ENCODE peak calls at places on chromosomes 16 and 17, in six cellular contexts. E, C, X, K, F and D are unnamed samples.
A peak's percentile ranks its signal among the peaks of the same experiment; 100 is the strongest.

GRCh38 chr17:1413281-1413791 is 13.3 kb upstream of the YWHAE start:
- ATAC-seq in F (peak; percentile 69), K (peak; percentile 74), C (peak; percentile 17), X (peak; percentile 15), E (peak; percentile 82), D (peak; percentile 41)

GRCh38 chr17:57324060-57324459 is 67.7 kb downstream of the MSI2 start:
- ATAC-seq in E (no peak), K (no peak), F (no peak), X (no peak), C (no peak), D (no peak)

GRCh38 chr17:8337802-8338744 is 1.6 kb upstream of the ODF4 start:
- ATAC-seq in C (peak; percentile 20), E (no peak), X (peak; percentile 62), K (no peak), F (peak; percentile 72), D (no peak)

GRCh38 chr16:1859650-1860049 is 12.3 kb downstream of the MEIOB start:
- ATAC-seq in X (no peak), K (no peak), C (peak; percentile 34), E (peak; percentile 77), F (no peak), D (no peak)

GRCh38 chr17:63395075-63395815 is 50.9 kb downstream of the CYB561 start:
- ATAC-seq in X (no peak), K (no peak), E (no peak), F (no peak), C (no peak), D (no peak)

GRCh38 chr17:79721993-79722671 is 8.6 kb upstream of the ENPP7 start:
- ATAC-seq in C (peak; percentile 95), X (peak; percentile 41), E (no peak), K (peak; percentile 93), F (peak; percentile 88), D (no peak)

GRCh38 chr17:11644265-11645212 is 46.3 kb downstream of the DNAH9 start:
- ATAC-seq in C (peak; percentile 89), X (peak; percentile 48), K (peak; percentile 72), F (peak; percentile 76), E (peak; percentile 70), D (peak; percentile 40)

GRCh38 chr17:6936370-6937028 is 59.4 kb upstream of the ALOX12 start:
- ATAC-seq in K (no peak), X (peak; percentile 92), C (no peak), E (peak; percentile 67), F (peak; percentile 13), D (peak; percentile 73)

GRCh38 chr17:27568811-27569210 is 62.2 kb upstream of the LGALS9 start:
- ATAC-seq in K (no peak), X (no peak), E (no peak), F (no peak), C (no peak), D (no peak)

GRCh38 chr16:48556210-48556912 is 53.6 kb downstream of the N4BP1 start:
- ATAC-seq in E (no peak), X (peak; percentile 40), C (no peak), F (no peak), K (peak; percentile 80), D (no peak)

GRCh38 chr16:1698680-1699079 is 7.3 kb upstream of the MAPK8IP3 start:
- ATAC-seq in K (no peak), F (no peak), C (no peak), E (no peak), X (no peak), D (no peak)

GRCh38 chr16:79542196-79542859 is 58.2 kb downstream of the MAF start:
- ATAC-seq in K (no peak), E (no peak), C (no peak), F (no peak), X (no peak), D (peak; percentile 83)

GRCh38 chr16:82047787-82048186 is 12.7 kb downstream of the HSD17B2 start:
- ATAC-seq in C (no peak), E (no peak), K (no peak), X (no peak), F (no peak), D (no peak)

GRCh38 chr17:7466644-7467341 is 12.6 kb downstream of the ZBTB4 start:
- ATAC-seq in C (peak; percentile 39), X (no peak), K (no peak), E (peak; percentile 9), F (peak; percentile 74), D (peak; percentile 63)

GRCh38 chr16:11208916-11209665 is 46.9 kb downstream of the SOCS1 start:
- ATAC-seq in X (peak; percentile 26), C (no peak), K (no peak), F (no peak), E (no peak), D (no peak)

GRCh38 chr16:23026777-23027362 is 122.4 kb downstream of the USP31 start:
- ATAC-seq in C (peak; percentile 43), E (no peak), F (no peak), K (peak; percentile 74), X (peak; percentile 37), D (no peak)

GRCh38 chr17:4899341-4900230 is at the start of gene C17orf107:
- ATAC-seq in X (peak; percentile 39), F (no peak), C (no peak), K (no peak), E (peak; percentile 75), D (peak; percentile 79)

GRCh38 chr16:56198044-56198754 is 6.9 kb downstream of the GNAO1 start:
- ATAC-seq in K (no peak), E (no peak), F (no peak), C (no peak), X (peak; percentile 40), D (no peak)

GRCh38 chr17:9729735-9730420 is 61.5 kb downstream of the DHRS7C start:
- ATAC-seq in C (peak; percentile 46), F (no peak), E (no peak), K (no peak), X (no peak), D (no peak)

GRCh38 chr16:11129378-11129781 is 126.6 kb downstream of the SOCS1 start:
- ATAC-seq in K (no peak), X (peak; percentile 30), F (peak; percentile 41), E (no peak), C (no peak), D (no peak)

GRCh38 chr16:89257281-89257731 is 39.8 kb downstream of the ZNF778 start:
- ATAC-seq in F (no peak), E (no peak), X (peak; percentile 28), K (no peak), C (no peak), D (peak; percentile 22)

GRCh38 chr17:77491921-77492445 is 351.2 kb downstream of the SEC14L1 start:
- ATAC-seq in C (no peak), K (no peak), F (no peak), X (peak; percentile 25), E (no peak), D (no peak)

GRCh38 chr16:9900576-9900975 is 281.7 kb downstream of the GRIN2A start:
- ATAC-seq in E (no peak), F (no peak), X (no peak), K (no peak), C (no peak), D (no peak)

GRCh38 chr17:51585514-51586104 is 325.3 kb downstream of the UTP18 start:
- ATAC-seq in F (peak; percentile 38), E (no peak), K (peak; percentile 90), X (no peak), C (peak; percentile 82), D (no peak)

GRCh38 chr16:13392341-13392740 is 490.9 kb downstream of the SHISA9 start:
- ATAC-seq in E (no peak), F (no peak), X (no peak), C (no peak), K (no peak), D (no peak)

DNA sequence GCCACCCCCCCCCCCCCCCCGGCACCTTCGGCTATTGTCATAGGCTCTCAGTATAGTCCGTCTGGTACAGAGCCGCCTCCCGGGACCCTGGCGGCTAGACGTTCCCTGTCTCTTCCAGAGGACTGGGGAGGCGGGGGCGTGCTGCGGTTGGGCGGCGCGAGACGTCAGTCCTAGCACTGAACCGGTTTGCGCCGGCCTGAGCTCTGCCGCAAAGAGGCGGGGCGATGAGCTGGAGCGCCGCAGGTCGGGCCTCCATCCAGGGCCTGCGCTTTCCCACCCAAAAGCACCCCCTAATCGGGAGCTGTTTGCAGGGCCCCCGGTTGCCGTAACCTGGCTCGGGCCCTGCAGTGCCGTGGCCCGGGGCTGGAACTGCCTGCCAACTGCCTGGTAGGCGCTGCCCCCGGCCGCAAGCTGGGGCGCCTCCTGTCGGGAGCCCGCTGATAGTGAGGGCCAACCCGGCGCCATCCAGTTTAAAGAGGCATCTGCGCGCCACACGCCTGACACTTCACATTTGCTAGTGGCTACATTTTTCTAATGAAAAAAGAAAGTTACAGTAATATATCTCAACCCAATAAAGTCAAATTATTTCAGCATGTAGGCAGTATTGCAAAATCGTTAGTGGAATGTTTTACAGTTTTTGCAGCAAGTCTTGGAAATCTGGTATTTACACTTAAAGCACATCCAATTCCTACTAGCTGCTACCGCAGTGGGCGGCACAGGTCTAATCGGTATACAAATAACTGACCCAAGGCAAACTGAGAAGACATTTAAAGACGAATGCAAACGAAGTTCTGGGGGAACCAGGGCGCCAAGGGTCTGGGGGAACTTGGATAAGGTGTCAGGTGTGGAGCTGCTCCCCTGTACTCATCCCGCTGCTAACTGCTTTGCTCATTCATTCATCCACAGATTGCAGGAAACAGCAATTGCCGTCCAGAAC is 753 bp upstream of the USP22 start:
- ATAC-seq in K (peak; percentile 95), F (peak; percentile 92), E (peak; percentile 99), C (peak; percentile 96), X (peak; percentile 90), D (peak; percentile 96)
- TF ChIP-seq EP300 in K (no peak), F (no peak), E (peak; percentile 11), C (no peak), X (peak; percentile 53), D (no peak)

GRCh38 chr17:44424828-44425463 is 35.5 kb upstream of the ITGA2B start:
- ATAC-seq in X (no peak), C (no peak), E (no peak), K (no peak), F (no peak), D (no peak)
- TF ChIP-seq CTCF in X (no peak), C (no peak), E (no peak), K (no peak), F (no peak), D (no peak)

GRCh38 chr17:45225051-45225700 is 3.5 kb downstream of the FMNL1 start:
- ATAC-seq in C (no peak), F (no peak), X (no peak), K (no peak), E (no peak), D (no peak)
- H3K4me3 ChIP-seq in C (no peak overlapping the region), F (peak overlapping the region; percentile 20), X (peak overlapping the region; percentile 89), K (no peak overlapping the region), E (peak overlapping the region; percentile 70), D (peak overlapping the region; percentile 69)

DNA sequence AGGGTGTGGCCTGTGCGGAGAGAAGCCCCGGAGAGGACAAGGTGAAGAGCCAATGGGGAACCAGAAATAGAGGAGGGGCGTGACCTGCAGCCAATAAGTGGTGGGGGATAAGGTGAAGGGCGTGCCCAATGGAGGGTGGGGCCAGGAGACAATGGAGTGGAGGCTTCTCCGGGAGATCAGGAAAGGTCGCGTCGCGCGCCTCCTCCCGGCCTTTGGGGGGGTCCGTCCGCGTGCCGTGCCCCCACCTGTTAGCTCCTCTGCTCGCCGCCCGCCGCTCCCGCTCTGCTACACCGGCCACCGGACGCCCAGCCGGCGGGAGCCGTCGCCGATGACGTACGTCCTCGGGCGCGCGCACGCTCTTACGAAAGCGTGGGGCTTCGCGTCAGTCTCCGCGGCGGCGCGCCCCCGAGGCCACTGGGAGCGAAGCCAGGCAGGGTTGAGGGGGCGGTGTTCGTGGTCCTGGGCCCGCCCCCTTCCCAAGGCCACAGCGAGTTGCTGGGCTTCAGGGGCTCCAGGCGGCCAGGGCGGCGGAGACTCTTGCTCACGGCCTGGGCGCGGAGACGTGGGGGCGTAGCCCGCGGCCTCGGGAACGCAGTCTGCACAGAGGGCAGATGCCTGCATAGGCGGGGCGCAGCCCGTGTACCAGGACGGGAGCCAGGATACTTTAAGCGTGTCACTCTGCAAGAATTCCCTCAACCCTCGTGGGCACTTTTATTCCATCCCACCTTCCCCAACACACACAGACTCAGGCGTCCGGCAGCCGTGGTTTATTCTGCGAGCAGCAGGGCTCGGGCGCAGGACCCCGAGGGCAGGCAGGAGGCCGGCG is at the start of gene MATCAP1:
- ATAC-seq in C (peak; percentile 87), F (peak; percentile 97), K (peak; percentile 84), E (peak; percentile 96), X (peak; percentile 96), D (peak; percentile 95)
- TF ChIP-seq EP300 in C (no peak), F (no peak), K (peak; percentile 6), E (no peak), X (no peak), D (no peak)